ENCODE peak calls at places on chromosome 9, in six cellular contexts. T, M, L, Z, S and R are unnamed samples.

GRCh38 chr9:37938121-37938906 is 34.4 kb upstream of the SLC25A51 start:
- DNase-seq in T (peak), M (no peak), L (no peak), Z (peak), S (no peak), R (no peak)

GRCh38 chr9:75906531-75906930 is 16.1 kb downstream of the PCSK5 start:
- DNase-seq in T (no peak), M (no peak), L (no peak), Z (no peak), S (no peak), R (no peak)

GRCh38 chr9:93452710-93453046 is 703 bp downstream of the FAM120AOS start:
- DNase-seq in T (no peak), M (no peak), L (no peak), Z (no peak), S (no peak), R (peak)

GRCh38 chr9:134987376-134987775 is 69.7 kb upstream of the FCN1 start:
- DNase-seq in T (no peak), M (no peak), L (no peak), Z (no peak), S (no peak), R (no peak)

GRCh38 chr9:89489548-89490527 is 8.1 kb downstream of the SEMA4D start:
- DNase-seq in T (no peak), M (no peak), L (no peak), Z (no peak), S (peak), R (no peak)

GRCh38 chr9:124359426-124359825 is 55.8 kb downstream of the PSMB7 start:
- DNase-seq in T (no peak), M (no peak), L (no peak), Z (no peak), S (no peak), R (no peak)

GRCh38 chr9:95725045-95725444 is 150.4 kb upstream of the ERCC6L2 start:
- DNase-seq in T (no peak), M (no peak), L (no peak), Z (no peak), S (no peak), R (no peak)

GRCh38 chr9:2764371-2764770 is 47.1 kb downstream of the KCNV2 start:
- DNase-seq in T (no peak), M (no peak), L (no peak), Z (peak), S (no peak), R (no peak)

GRCh38 chr9:90900130-90900529 is 98.5 kb downstream of the SYK start:
- DNase-seq in T (no peak), M (no peak), L (no peak), Z (peak), S (no peak), R (no peak)

GRCh38 chr9:137171149-137172063 is at the start of gene TMEM210:
- DNase-seq in T (no peak), M (no peak), L (no peak), Z (no peak), S (no peak), R (no peak)

GRCh38 chr9:85713897-85714296 is 27.9 kb downstream of the AGTPBP1 start:
- DNase-seq in T (no peak), M (no peak), L (no peak), Z (no peak), S (no peak), R (no peak)

GRCh38 chr9:89527084-89527483 is 29.2 kb upstream of the SEMA4D start:
- DNase-seq in T (no peak), M (no peak), L (no peak), Z (no peak), S (no peak), R (no peak)

GRCh38 chr9:1535051-1535450 is 480.1 kb upstream of the SMARCA2 start:
- DNase-seq in T (no peak), M (no peak), L (no peak), Z (no peak), S (no peak), R (no peak)

GRCh38 chr9:36961051-36961450 is 73.0 kb downstream of the PAX5 start:
- DNase-seq in T (no peak), M (no peak), L (no peak), Z (no peak), S (no peak), R (no peak)

GRCh38 chr9:93261281-93261680 is 77.3 kb downstream of the WNK2 start:
- DNase-seq in T (peak), M (no peak), L (no peak), Z (no peak), S (no peak), R (peak)

GRCh38 chr9:19231126-19232035 is 888 bp downstream of the DENND4C start:
- DNase-seq in T (peak), M (peak), L (no peak), Z (peak), S (peak), R (peak)

GRCh38 chr9:88660611-88661010 is 125.6 kb downstream of the NXNL2 start:
- DNase-seq in T (no peak), M (peak), L (no peak), Z (peak), S (no peak), R (no peak)

GRCh38 chr9:93899609-93900435 is 55.3 kb downstream of the BARX1 start:
- DNase-seq in T (peak), M (peak), L (no peak), Z (no peak), S (no peak), R (no peak)

GRCh38 chr9:3281399-3281798 is 244.4 kb downstream of the RFX3 start:
- DNase-seq in T (no peak), M (no peak), L (no peak), Z (no peak), S (no peak), R (no peak)

GRCh38 chr9:127931092-127931881 is 710 bp upstream of the PIP5KL1 start:
- DNase-seq in T (no peak), M (no peak), L (peak), Z (peak), S (no peak), R (no peak)

GRCh38 chr9:110025551-110026170 is 182.3 kb downstream of the C9orf152 start:
- DNase-seq in T (no peak), M (no peak), L (no peak), Z (no peak), S (no peak), R (no peak)

GRCh38 chr9:133612816-133613215 is 3.6 kb upstream of the FAM163B start:
- DNase-seq in T (no peak), M (no peak), L (no peak), Z (no peak), S (no peak), R (no peak)

GRCh38 chr9:136808075-136808780 is 480 bp downstream of the RABL6 start:
- DNase-seq in T (peak), M (no peak), L (no peak), Z (no peak), S (peak), R (peak)

GRCh38 chr9:36346578-36346977 is 53.5 kb downstream of the RNF38 start:
- DNase-seq in T (no peak), M (no peak), L (no peak), Z (no peak), S (no peak), R (no peak)

GRCh38 chr9:32394381-32395049 is 10.1 kb downstream of the ACO1 start:
- DNase-seq in T (no peak), M (no peak), L (no peak), Z (peak), S (no peak), R (no peak)

GRCh38 chr9:133071484-133072150 is 9.8 kb downstream of the CEL start:
- DNase-seq in T (no peak), M (no peak), L (no peak), Z (no peak), S (no peak), R (no peak)

GRCh38 chr9:94945191-94946144 is 219.0 kb downstream of the AOPEP start:
- DNase-seq in T (peak), M (no peak), L (peak), Z (peak), S (no peak), R (no peak)

GRCh38 chr9:89752154-89752553 is 147.3 kb downstream of the GADD45G start:
- DNase-seq in T (no peak), M (no peak), L (no peak), Z (no peak), S (no peak), R (no peak)

GRCh38 chr9:21017092-21017491 is 14.3 kb downstream of the HACD4 start:
- DNase-seq in T (no peak), M (no peak), L (peak), Z (peak), S (no peak), R (no peak)

GRCh38 chr9:96844040-96844439 is 10.3 kb downstream of the ZNF782 start:
- DNase-seq in T (no peak), M (no peak), L (no peak), Z (no peak), S (no peak), R (no peak)

GRCh38 chr9:19378154-19378553 is 1.9 kb downstream of the RPS6 start:
- DNase-seq in T (no peak), M (no peak), L (no peak), Z (no peak), S (no peak), R (no peak)

GRCh38 chr9:115469826-115470225 is 351.9 kb upstream of the TNC start:
- DNase-seq in T (no peak), M (no peak), L (no peak), Z (no peak), S (no peak), R (no peak)

GRCh38 chr9:108551030-108551964 is 304.5 kb downstream of the ACTL7B start:
- DNase-seq in T (no peak), M (no peak), L (peak), Z (peak), S (no peak), R (no peak)

GRCh38 chr9:115261656-115262081 is 143.7 kb upstream of the TNC start:
- DNase-seq in T (no peak), M (no peak), L (peak), Z (peak), S (no peak), R (peak)

GRCh38 chr9:120571443-120572257 is 8.3 kb downstream of the CDK5RAP2 start:
- DNase-seq in T (peak), M (no peak), L (peak), Z (peak), S (no peak), R (no peak)

GRCh38 chr9:2116073-2116472 is 100.9 kb downstream of the SMARCA2 start:
- DNase-seq in T (no peak), M (peak), L (no peak), Z (no peak), S (no peak), R (no peak)

GRCh38 chr9:2262809-2263510 is 247.8 kb downstream of the SMARCA2 start:
- DNase-seq in T (no peak), M (no peak), L (no peak), Z (no peak), S (no peak), R (no peak)

GRCh38 chr9:105883847-105884246 is 189.5 kb downstream of the TMEM38B start:
- DNase-seq in T (no peak), M (no peak), L (no peak), Z (no peak), S (no peak), R (no peak)